ENCODE peak calls at places on chromosomes 11 and 22, in six cellular contexts. One of them, this sample, is unnamed.

GRCh38 chr11:96105197-96105895 is 181.4 kb upstream of the MTMR2 start:
- DNase-seq in iris pigment epithelial cell: no peak
- DNase-seq in HFFc6: no peak
- DNase-seq in substantia nigra: no peak
- DNase-seq in hypothalamus: no peak
- DNase-seq in Jurkat, Clone E6-1: no peak
- DNase-seq in this sample: no peak

GRCh38 chr22:10961043-10961860 is 4566.7 kb upstream of the OR11H1 start:
- DNase-seq in iris pigment epithelial cell: no peak
- DNase-seq in HFFc6: no peak
- DNase-seq in substantia nigra: no peak
- DNase-seq in hypothalamus: no peak
- DNase-seq in Jurkat, Clone E6-1: no peak
- DNase-seq in this sample: no peak

GRCh38 chr11:123145661-123146060 is 49.4 kb downstream of the CLMP start:
- DNase-seq in iris pigment epithelial cell: no peak
- DNase-seq in HFFc6: no peak
- DNase-seq in substantia nigra: no peak
- DNase-seq in hypothalamus: no peak
- DNase-seq in Jurkat, Clone E6-1: no peak
- DNase-seq in this sample: no peak

GRCh38 chr11:124297921-124298320 is 15.8 kb downstream of the OR8D1 start:
- DNase-seq in iris pigment epithelial cell: no peak
- DNase-seq in HFFc6: no peak
- DNase-seq in substantia nigra: no peak
- DNase-seq in hypothalamus: no peak
- DNase-seq in Jurkat, Clone E6-1: no peak
- DNase-seq in this sample: no peak

GRCh38 chr22:40463727-40464126 is 93.3 kb downstream of the SGSM3 start:
- DNase-seq in iris pigment epithelial cell: no peak
- DNase-seq in HFFc6: no peak
- DNase-seq in substantia nigra: no peak
- DNase-seq in hypothalamus: no peak
- DNase-seq in Jurkat, Clone E6-1: peak
- DNase-seq in this sample: no peak

GRCh38 chr11:45146072-45147016 is at the start of gene PRDM11:
- DNase-seq in iris pigment epithelial cell: peak
- DNase-seq in HFFc6: peak
- DNase-seq in substantia nigra: peak
- DNase-seq in hypothalamus: peak
- DNase-seq in Jurkat, Clone E6-1: no peak
- DNase-seq in this sample: peak

GRCh38 chr11:102874842-102875241 is at the start of gene MMP12:
- DNase-seq in iris pigment epithelial cell: no peak
- DNase-seq in HFFc6: peak
- DNase-seq in substantia nigra: no peak
- DNase-seq in hypothalamus: no peak
- DNase-seq in Jurkat, Clone E6-1: no peak
- DNase-seq in this sample: no peak

GRCh38 chr22:23216331-23217170 is 36.2 kb downstream of the BCR start:
- DNase-seq in iris pigment epithelial cell: no peak
- DNase-seq in HFFc6: no peak
- DNase-seq in substantia nigra: no peak
- DNase-seq in hypothalamus: no peak
- DNase-seq in Jurkat, Clone E6-1: peak
- DNase-seq in this sample: no peak

GRCh38 chr11:27722117-27722844 is 22.0 kb upstream of the BDNF start:
- DNase-seq in iris pigment epithelial cell: peak
- DNase-seq in HFFc6: peak
- DNase-seq in substantia nigra: no peak
- DNase-seq in hypothalamus: no peak
- DNase-seq in Jurkat, Clone E6-1: no peak
- DNase-seq in this sample: no peak

GRCh38 chr22:26461188-26461810 is 22.3 kb downstream of the HPS4 start:
- DNase-seq in iris pigment epithelial cell: peak
- DNase-seq in HFFc6: peak
- DNase-seq in substantia nigra: peak
- DNase-seq in hypothalamus: peak
- DNase-seq in Jurkat, Clone E6-1: no peak
- DNase-seq in this sample: no peak

GRCh38 chr22:20099099-20099711 is 16.7 kb upstream of the RANBP1 start:
- DNase-seq in iris pigment epithelial cell: no peak
- DNase-seq in HFFc6: no peak
- DNase-seq in substantia nigra: no peak
- DNase-seq in hypothalamus: no peak
- DNase-seq in Jurkat, Clone E6-1: no peak
- DNase-seq in this sample: no peak

GRCh38 chr11:124751741-124752470 is at the start of gene VSIG2:
- DNase-seq in iris pigment epithelial cell: no peak
- DNase-seq in HFFc6: no peak
- DNase-seq in substantia nigra: no peak
- DNase-seq in hypothalamus: no peak
- DNase-seq in Jurkat, Clone E6-1: no peak
- DNase-seq in this sample: no peak

GRCh38 chr11:122215244-122215992 is 99.4 kb upstream of the BLID start:
- DNase-seq in iris pigment epithelial cell: peak
- DNase-seq in HFFc6: peak
- DNase-seq in substantia nigra: peak
- DNase-seq in hypothalamus: peak
- DNase-seq in Jurkat, Clone E6-1: peak
- DNase-seq in this sample: peak

GRCh38 chr11:3855808-3856491 is 486 bp downstream of the STIM1 start:
- DNase-seq in iris pigment epithelial cell: peak
- DNase-seq in HFFc6: no peak
- DNase-seq in substantia nigra: no peak
- DNase-seq in hypothalamus: no peak
- DNase-seq in Jurkat, Clone E6-1: no peak
- DNase-seq in this sample: no peak

GRCh38 chr22:47168900-47169800 is 406.7 kb downstream of the TBC1D22A start:
- DNase-seq in iris pigment epithelial cell: peak
- DNase-seq in HFFc6: no peak
- DNase-seq in substantia nigra: no peak
- DNase-seq in hypothalamus: no peak
- DNase-seq in Jurkat, Clone E6-1: no peak
- DNase-seq in this sample: no peak